ENCODE peak calls at places on chromosomes 5 and 9, in nine cellular contexts. J is psoas muscle; E is colonic mucosa; U is gastrocnemius medialis; R is adrenal gland; F is tibial artery; O is CD8-positive, alpha-beta T cell; W is GM23248; Y is H9. B is an unnamed sample. For H3K4me1 and H3K9me3, the result is how much of the 10 kb centered on the place peaks cover.

GRCh38 chr5:142388696-142389095 is 63.9 kb upstream of the SPRY4 start:
- DNase-seq in J (no peak), E (no peak), U (no peak), R (no peak), F (no peak), O (no peak), W (no peak), Y (no peak), B (no peak)

GRCh38 chr5:163503106-163504090 is 2.0 kb upstream of the MAT2B start:
- DNase-seq in J (peak), E (peak), U (peak), R (peak), F (peak), O (peak), W (peak), Y (peak), B (peak)

GRCh38 chr5:176994460-176995121 is 12.0 kb downstream of the UIMC1 start:
- DNase-seq in J (peak), E (no peak), U (peak), R (peak), F (no peak), O (no peak), W (no peak), Y (no peak), B (peak)

GRCh38 chr9:131732061-131732526 is 7.8 kb downstream of the RAPGEF1 start:
- DNase-seq in J (peak), E (no peak), U (peak), R (no peak), F (peak), O (no peak), W (peak), Y (no peak), B (no peak)

GRCh38 chr5:68464424-68464823 is 248.9 kb downstream of the PIK3R1 start:
- DNase-seq in J (no peak), E (no peak), U (no peak), R (no peak), F (no peak), O (peak), W (peak), Y (no peak), B (no peak)

GRCh38 chr5:176525677-176526076 is 11.5 kb downstream of the RNF44 start:
- DNase-seq in J (no peak), E (no peak), U (no peak), R (no peak), F (no peak), O (no peak), W (no peak), Y (no peak), B (no peak)

GRCh38 chr9:18976368-18977238 is 56.4 kb downstream of the SAXO1 start:
- DNase-seq in J (no peak), E (no peak), U (no peak), R (no peak), F (no peak), O (no peak), W (peak), Y (no peak), B (no peak)

GRCh38 chr9:34654317-34655083 is 2.5 kb downstream of the IL11RA start:
- DNase-seq in J (peak), E (peak), U (peak), R (peak), F (peak), O (no peak), W (peak), Y (no peak), B (peak)

GRCh38 chr9:70884276-70884675 is 237.1 kb downstream of the TRPM3 start:
- DNase-seq in J (no peak), E (no peak), U (no peak), R (no peak), F (no peak), O (no peak), W (no peak), Y (no peak), B (no peak)

GRCh38 chr5:88094403-88094802 is 174.2 kb downstream of the TMEM161B start:
- DNase-seq in J (no peak), E (no peak), U (no peak), R (no peak), F (no peak), O (no peak), W (no peak), Y (no peak), B (no peak)

GRCh38 chr5:128613111-128613510 is 75.1 kb upstream of the FBN2 start:
- DNase-seq in J (no peak), E (no peak), U (no peak), R (no peak), F (no peak), O (no peak), W (peak), Y (no peak), B (no peak)

GRCh38 chr5:166436857-166437256 is 1854.6 kb upstream of the WWC1 start:
- DNase-seq in J (no peak), E (no peak), U (no peak), R (no peak), F (no peak), O (no peak), W (no peak), Y (no peak), B (no peak)

GRCh38 chr9:1708215-1708614 is 306.9 kb upstream of the SMARCA2 start:
- DNase-seq in J (no peak), E (no peak), U (no peak), R (no peak), F (no peak), O (no peak), W (no peak), Y (no peak), B (no peak)

GRCh38 chr5:57986746-57987145 is 473.1 kb downstream of the PLK2 start:
- DNase-seq in J (no peak), E (no peak), U (no peak), R (no peak), F (peak), O (no peak), W (peak), Y (peak), B (no peak)

GRCh38 chr5:104347119-104347708 is 784.6 kb upstream of the NUDT12 start:
- DNase-seq in J (no peak), E (no peak), U (no peak), R (no peak), F (no peak), O (no peak), W (peak), Y (no peak), B (no peak)

GRCh38 chr5:32232441-32233219 is 58.5 kb upstream of the GOLPH3 start:
- DNase-seq in J (peak), E (peak), U (peak), R (peak), F (peak), O (peak), W (peak), Y (peak), B (peak)

GRCh38 chr5:93954421-93955069 is 213.1 kb upstream of the POU5F2 start:
- DNase-seq in J (no peak), E (no peak), U (no peak), R (no peak), F (no peak), O (no peak), W (no peak), Y (peak), B (no peak)

GRCh38 chr9:1723616-1724015 is 291.5 kb upstream of the SMARCA2 start:
- DNase-seq in J (no peak), E (no peak), U (no peak), R (no peak), F (no peak), O (no peak), W (no peak), Y (no peak), B (no peak)

GRCh38 chr5:57302164-57302563 is 128.3 kb downstream of the GPBP1 start:
- DNase-seq in J (no peak), E (peak), U (no peak), R (peak), F (no peak), O (peak), W (peak), Y (no peak), B (no peak)

GRCh38 chr5:128258387-128258786 is 174.8 kb downstream of the SLC12A2 start:
- DNase-seq in J (no peak), E (no peak), U (no peak), R (no peak), F (no peak), O (no peak), W (no peak), Y (no peak), B (no peak)

GRCh38 chr9:135908334-135909204 is 1.2 kb upstream of the CAMSAP1 start:
- DNase-seq in J (no peak), E (no peak), U (no peak), R (no peak), F (peak), O (no peak), W (peak), Y (no peak), B (no peak)

GRCh38 chr5:149254506-149254905 is 17.2 kb upstream of the AFAP1L1 start:
- DNase-seq in J (no peak), E (no peak), U (no peak), R (no peak), F (no peak), O (no peak), W (peak), Y (peak), B (no peak)

GRCh38 chr9:37209431-37210386 is 89.3 kb downstream of the ZCCHC7 start:
- DNase-seq in J (no peak), E (no peak), U (no peak), R (no peak), F (no peak), O (no peak), W (peak), Y (no peak), B (no peak)

GRCh38 chr9:129580211-129580915 is 40.5 kb downstream of the C9orf50 start:
- DNase-seq in J (no peak), E (no peak), U (no peak), R (no peak), F (no peak), O (no peak), W (no peak), Y (no peak), B (no peak)
- H3K27ac ChIP-seq in J (no peak), E (no peak), U (no peak), R (no peak), F (no peak), O (no peak), W (no peak), Y (no peak), B (no peak)

GRCh38 chr9:3088166-3088702 is 244.3 kb upstream of the PUM3 start:
- DNase-seq in J (no peak), E (no peak), U (no peak), R (no peak), F (no peak), O (no peak), W (no peak), Y (peak), B (no peak)
- H3K4me1 ChIP-seq in J (under half), E (under half), U (under half), R (under half), F (under half), O (under half), W (under half), Y (under half), B (under half)

GRCh38 chr5:178791976-178792375 is 61.5 kb upstream of the ZNF354A start:
- DNase-seq in J (no peak), E (no peak), U (no peak), R (no peak), F (peak), O (no peak), W (no peak), Y (no peak), B (no peak)
- H3K9me3 ChIP-seq in J (under half), E (under half), U (under half), R (under half), F (under half), O (under half), W (under half), Y (under half), B (under half)

GRCh38 chr5:78215565-78215964 is 78.9 kb downstream of the AP3B1 start:
- DNase-seq in J (no peak), E (no peak), U (no peak), R (no peak), F (no peak), O (no peak), W (no peak), Y (no peak), B (no peak)

GRCh38 chr5:78215972-78216371 is 78.5 kb downstream of the AP3B1 start:
- DNase-seq in J (no peak), E (no peak), U (no peak), R (no peak), F (no peak), O (no peak), W (no peak), Y (no peak), B (no peak)

GRCh38 chr5:78221964-78222451 is 72.5 kb downstream of the AP3B1 start:
- DNase-seq in J (no peak), E (no peak), U (no peak), R (no peak), F (no peak), O (no peak), W (peak), Y (peak), B (no peak)

GRCh38 chr5:78224358-78224757 is 70.1 kb downstream of the AP3B1 start:
- DNase-seq in J (no peak), E (no peak), U (no peak), R (no peak), F (no peak), O (no peak), W (no peak), Y (no peak), B (no peak)

DNA sequence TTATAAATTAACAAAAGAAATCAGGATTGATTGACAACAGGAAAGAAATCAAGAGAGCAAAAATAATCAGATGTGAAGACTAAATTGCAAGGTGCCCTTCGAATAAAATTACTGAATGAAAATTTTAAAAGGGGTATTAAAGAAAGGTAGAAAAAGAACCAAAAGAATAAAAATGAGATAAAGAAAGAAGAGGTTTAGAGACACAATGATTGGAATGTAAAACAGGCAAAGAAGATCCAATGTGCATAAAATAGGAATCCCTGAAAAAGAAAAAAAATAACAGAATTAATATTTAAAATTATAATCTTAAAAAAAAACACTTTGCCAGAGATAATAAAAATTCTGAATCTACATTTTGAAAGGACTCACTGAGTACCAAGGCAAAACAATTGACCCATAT is 73.0 kb downstream of the AP3B1 start:
- DNase-seq in J (no peak), E (no peak), U (no peak), R (no peak), F (no peak), O (no peak), W (no peak), Y (no peak), B (no peak)
- H3K27ac ChIP-seq in J (no peak), E (no peak), U (no peak), R (no peak), F (no peak), O (no peak), W (no peak), Y (no peak), B (no peak)

GRCh38 chr5:136015966-136016365 is 12.8 kb upstream of the TGFBI start:
- DNase-seq in J (no peak), E (no peak), U (no peak), R (no peak), F (no peak), O (no peak), W (no peak), Y (no peak), B (no peak)
- H3K4me1 ChIP-seq in J (under half), E (under half), U (under half), R (under half), F (half or more), O (under half), W (half or more), Y (under half), B (under half)

GRCh38 chr9:60546406-60546805 is 367.8 kb upstream of the SPATA31A5 start:
- DNase-seq in J (no peak), E (no peak), U (no peak), R (no peak), F (no peak), O (no peak), W (no peak), Y (no peak), B (peak)

DNA sequence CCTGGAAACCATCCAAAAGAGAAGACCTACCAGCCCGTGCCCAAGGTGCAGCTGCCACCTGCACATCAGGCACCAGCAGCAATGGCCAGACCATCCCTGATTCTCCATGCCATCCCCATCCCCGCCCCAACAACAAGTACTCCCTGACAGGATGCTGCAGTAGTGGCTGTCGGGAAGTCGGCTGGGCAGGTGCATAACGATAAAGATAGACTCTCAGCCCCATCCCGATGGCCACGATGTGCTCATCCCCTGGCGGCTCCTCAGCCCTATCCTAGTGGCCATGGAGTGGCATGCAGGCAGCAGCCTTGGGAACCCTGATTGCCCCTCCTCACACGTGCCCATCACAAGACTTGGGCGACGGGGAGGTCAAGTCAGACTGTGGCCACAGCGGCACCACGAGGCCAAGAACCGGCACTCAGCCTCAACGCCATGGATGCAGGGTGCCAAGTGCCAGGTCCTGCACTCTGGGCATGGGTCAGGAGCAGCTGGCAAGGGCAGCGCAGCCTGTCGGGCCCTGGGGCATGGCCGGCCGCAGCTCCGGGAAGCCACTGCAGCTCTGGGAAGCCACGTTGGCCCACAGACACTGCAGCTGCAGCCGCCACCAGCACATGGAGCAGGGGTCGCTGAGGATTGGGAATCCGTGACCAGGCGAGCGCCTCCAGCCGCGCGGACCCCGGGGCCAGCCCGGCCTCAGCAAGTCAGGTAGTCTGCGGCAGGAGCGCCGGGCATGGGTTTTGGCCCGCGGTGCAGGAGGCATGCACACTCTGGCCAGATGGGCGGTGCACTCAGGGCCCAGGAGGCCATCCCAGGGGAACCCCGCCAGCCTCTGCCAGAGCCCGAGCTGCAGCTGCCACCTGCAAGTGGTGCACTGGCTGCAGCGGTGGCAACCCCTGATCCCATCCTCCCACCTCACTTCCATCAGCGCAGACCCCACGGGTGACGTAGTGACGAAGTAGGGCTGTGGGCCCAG is 368.6 kb upstream of the SPATA31A5 start:
- DNase-seq in J (peak), E (no peak), U (no peak), R (no peak), F (no peak), O (peak), W (no peak), Y (no peak), B (no peak)
- H3K9me3 ChIP-seq in J (under half), E (under half), U (under half), R (under half), F (under half), O (under half), W (under half), Y (under half), B (under half)

GRCh38 chr9:137614631-137615386 is 4.0 kb upstream of the EHMT1 start:
- DNase-seq in J (no peak), E (no peak), U (no peak), R (no peak), F (no peak), O (no peak), W (no peak), Y (no peak), B (peak)

GRCh38 chr9:137615387-137615871 is 3.4 kb upstream of the EHMT1 start:
- DNase-seq in J (no peak), E (no peak), U (no peak), R (peak), F (no peak), O (no peak), W (no peak), Y (no peak), B (no peak)

GRCh38 chr9:137612741-137613142 is 6.1 kb upstream of the EHMT1 start:
- DNase-seq in J (no peak), E (no peak), U (no peak), R (no peak), F (no peak), O (no peak), W (no peak), Y (no peak), B (no peak)

GRCh38 chr9:137613259-137613658 is 5.5 kb upstream of the EHMT1 start:
- DNase-seq in J (no peak), E (no peak), U (no peak), R (no peak), F (no peak), O (no peak), W (no peak), Y (no peak), B (no peak)

GRCh38 chr9:137613738-137614523 is 4.9 kb upstream of the EHMT1 start:
- DNase-seq in J (no peak), E (no peak), U (no peak), R (no peak), F (no peak), O (no peak), W (no peak), Y (no peak), B (no peak)
- H3K27ac ChIP-seq in J (no peak), E (peak), U (no peak), R (peak), F (no peak), O (no peak), W (no peak), Y (no peak), B (no peak)

GRCh38 chr9:89350988-89351557 is 32.8 kb downstream of the SECISBP2 start:
- DNase-seq in J (no peak), E (no peak), U (peak), R (no peak), F (no peak), O (no peak), W (no peak), Y (no peak), B (no peak)

GRCh38 chr9:89353989-89354388 is 35.7 kb downstream of the SECISBP2 start:
- DNase-seq in J (no peak), E (no peak), U (peak), R (peak), F (no peak), O (no peak), W (peak), Y (no peak), B (no peak)

GRCh38 chr9:89351584-89351983 is 33.3 kb downstream of the SECISBP2 start:
- DNase-seq in J (peak), E (no peak), U (peak), R (peak), F (no peak), O (no peak), W (no peak), Y (no peak), B (no peak)

GRCh38 chr9:89352874-89353649 is 34.8 kb downstream of the SECISBP2 start:
- DNase-seq in J (no peak), E (no peak), U (no peak), R (peak), F (no peak), O (no peak), W (no peak), Y (no peak), B (no peak)

DNA sequence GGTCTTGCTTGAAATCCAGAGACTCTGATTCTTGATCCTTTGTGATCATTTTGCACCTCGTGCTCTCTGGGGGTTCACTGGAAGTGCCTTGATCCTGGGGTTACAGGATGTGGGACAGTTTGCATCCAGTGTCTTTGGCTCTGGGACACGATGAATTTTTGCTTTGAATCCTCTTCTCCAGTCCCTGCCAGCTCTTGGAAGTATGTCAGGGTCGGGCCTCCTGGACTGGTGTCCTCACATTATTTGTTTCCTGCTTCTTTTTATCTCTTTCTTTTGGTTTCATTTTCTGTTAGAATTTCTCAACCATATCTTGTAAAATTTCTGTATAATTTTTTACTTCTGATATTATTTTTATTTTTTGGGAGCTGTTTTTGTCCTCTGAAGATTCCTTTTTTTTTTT is 34.2 kb downstream of the SECISBP2 start:
- DNase-seq in J (no peak), E (no peak), U (no peak), R (peak), F (no peak), O (no peak), W (no peak), Y (no peak), B (no peak)
- H3K4me1 ChIP-seq in J (under half), E (under half), U (under half), R (under half), F (under half), O (under half), W (under half), Y (under half), B (under half)

GRCh38 chr5:158287643-158288228 is 428.8 kb upstream of the CLINT1 start:
- DNase-seq in J (no peak), E (peak), U (peak), R (no peak), F (no peak), O (no peak), W (peak), Y (no peak), B (no peak)
- H3K9me3 ChIP-seq in J (under half), E (under half), U (under half), R (under half), F (under half), O (under half), W (under half), Y (under half), B (under half)

GRCh38 chr5:71693828-71694427 is 25.1 kb upstream of the CARTPT start:
- DNase-seq in J (no peak), E (no peak), U (no peak), R (no peak), F (no peak), O (no peak), W (no peak), Y (peak), B (no peak)
- H3K27ac ChIP-seq in J (no peak), E (no peak), U (no peak), R (no peak), F (no peak), O (no peak), W (no peak), Y (no peak), B (no peak)

B was measured in heart left ventricle.